ENCODE peak calls at places on chromosomes 2 and 18, in ten cellular contexts. F, V, X, P, N, A, Z, O, D and I are unnamed samples.

GRCh38 chr2:219689676-219690628 is 62.5 kb downstream of the SLC4A3 start:
- DNase-seq in V (peak), P (no peak), A (peak), F (peak), O (peak), X (peak), N (peak), Z (peak), D (peak), I (no peak)

GRCh38 chr2:120684691-120685402 is 50.8 kb upstream of the GLI2 start:
- DNase-seq in A (peak), N (peak), X (peak), F (no peak), O (no peak), P (no peak), V (no peak), Z (peak), D (peak), I (no peak)

GRCh38 chr2:150679456-150680120 is 192.1 kb upstream of the RND3 start:
- DNase-seq in N (peak), O (no peak), P (no peak), Z (no peak), V (no peak), F (no peak), X (peak), D (peak), A (no peak), I (no peak)

GRCh38 chr2:70922591-70923234 is 13.0 kb upstream of the ATP6V1B1 start:
- DNase-seq in D (no peak), V (peak), Z (no peak), O (no peak), N (no peak), F (no peak), P (no peak), X (no peak), A (no peak), I (no peak)

GRCh38 chr2:172434821-172435607 is 7.6 kb downstream of the ITGA6 start:
- DNase-seq in A (no peak), F (no peak), N (no peak), P (no peak), V (peak), D (no peak), Z (peak), O (peak), X (no peak), I (no peak)

GRCh38 chr2:29014811-29015414 is 33.8 kb downstream of the TOGARAM2 start:
- DNase-seq in F (peak), O (peak), A (peak), P (peak), V (no peak), X (peak), Z (peak), N (peak), D (peak), I (peak)

GRCh38 chr2:9757430-9758287 is 85.6 kb upstream of the TAF1B start:
- DNase-seq in O (no peak), X (peak), V (peak), Z (peak), P (no peak), N (peak), F (peak), D (no peak), A (no peak), I (no peak)

GRCh38 chr2:80715433-80715832 is 410.9 kb upstream of the LRRTM1 start:
- DNase-seq in Z (no peak), V (no peak), X (no peak), P (no peak), D (no peak), O (peak), N (no peak), F (no peak), A (no peak), I (no peak)

GRCh38 chr2:134683561-134684112 is 35.2 kb downstream of the TMEM163 start:
- DNase-seq in O (peak), D (peak), N (no peak), V (no peak), F (no peak), P (no peak), X (no peak), Z (peak), A (no peak), I (no peak)

GRCh38 chr2:8303322-8303832 is 378.5 kb upstream of the ID2 start:
- DNase-seq in O (peak), D (no peak), Z (peak), V (no peak), P (peak), F (peak), A (no peak), N (no peak), X (no peak), I (no peak)

GRCh38 chr2:186065491-186065890 is 326.9 kb downstream of the FSIP2 start:
- DNase-seq in D (no peak), O (no peak), F (no peak), P (no peak), N (no peak), X (no peak), A (no peak), V (no peak), Z (no peak), I (no peak)

GRCh38 chr18:76495435-76496199 is 575 bp upstream of the ZNF516 start:
- DNase-seq in P (no peak), X (peak), N (peak), Z (peak), V (peak), F (peak), D (peak), O (peak), A (peak), I (no peak)

GRCh38 chr2:100588071-100588786 is 25.4 kb downstream of the PDCL3 start:
- DNase-seq in N (peak), V (no peak), D (peak), F (no peak), O (peak), A (peak), X (peak), Z (peak), P (no peak), I (peak)

GRCh38 chr18:22165049-22165602 is 4.3 kb upstream of the GATA6 start:
- DNase-seq in Z (no peak), A (no peak), X (no peak), D (no peak), V (peak), N (peak), F (no peak), O (no peak), P (no peak), I (no peak)

GRCh38 chr2:230866704-230867561 is 2.2 kb downstream of the ITM2C start:
- DNase-seq in V (no peak), D (peak), Z (peak), A (peak), N (peak), P (no peak), X (peak), O (no peak), F (peak), I (no peak)

GRCh38 chr2:43331428-43331827 is 105.0 kb upstream of the ZFP36L2 start:
- DNase-seq in V (no peak), N (peak), P (no peak), Z (no peak), F (no peak), D (no peak), X (no peak), O (no peak), A (no peak), I (no peak)

GRCh38 chr2:178415979-178416378 is 35.0 kb downstream of the PRKRA start:
- DNase-seq in X (no peak), F (no peak), V (no peak), Z (no peak), P (no peak), N (no peak), O (no peak), D (no peak), A (no peak), I (no peak)

GRCh38 chr2:220660277-220661155 is 911.6 kb downstream of the EPHA4 start:
- DNase-seq in O (no peak), X (no peak), N (no peak), D (peak), Z (no peak), A (peak), F (peak), V (peak), P (no peak), I (no peak)

GRCh38 chr2:170425291-170425751 is 247.4 kb downstream of the MYO3B start:
- DNase-seq in Z (no peak), V (no peak), F (no peak), P (no peak), N (peak), A (peak), X (peak), D (peak), O (no peak), I (peak)

GRCh38 chr2:160428425-160428763 is 65.2 kb downstream of the RBMS1 start:
- DNase-seq in F (no peak), D (no peak), X (no peak), O (no peak), Z (no peak), V (no peak), P (no peak), A (no peak), N (no peak), I (no peak)
- H3K4me3 ChIP-seq in F (no peak), D (no peak), X (peak), O (no peak), Z (no peak), V (no peak), P (peak), A (no peak), N (no peak), I (no peak)

GRCh38 chr2:231924889-231925275 is 1.3 kb downstream of the NPPC start:
- DNase-seq in N (no peak), X (no peak), O (no peak), V (no peak), P (peak), D (no peak), Z (no peak), A (no peak), F (no peak), I (no peak)
- H3K4me3 ChIP-seq in N (no peak), X (peak), O (no peak), V (peak), P (peak), D (no peak), Z (no peak), A (no peak), F (no peak), I (no peak)

DNA sequence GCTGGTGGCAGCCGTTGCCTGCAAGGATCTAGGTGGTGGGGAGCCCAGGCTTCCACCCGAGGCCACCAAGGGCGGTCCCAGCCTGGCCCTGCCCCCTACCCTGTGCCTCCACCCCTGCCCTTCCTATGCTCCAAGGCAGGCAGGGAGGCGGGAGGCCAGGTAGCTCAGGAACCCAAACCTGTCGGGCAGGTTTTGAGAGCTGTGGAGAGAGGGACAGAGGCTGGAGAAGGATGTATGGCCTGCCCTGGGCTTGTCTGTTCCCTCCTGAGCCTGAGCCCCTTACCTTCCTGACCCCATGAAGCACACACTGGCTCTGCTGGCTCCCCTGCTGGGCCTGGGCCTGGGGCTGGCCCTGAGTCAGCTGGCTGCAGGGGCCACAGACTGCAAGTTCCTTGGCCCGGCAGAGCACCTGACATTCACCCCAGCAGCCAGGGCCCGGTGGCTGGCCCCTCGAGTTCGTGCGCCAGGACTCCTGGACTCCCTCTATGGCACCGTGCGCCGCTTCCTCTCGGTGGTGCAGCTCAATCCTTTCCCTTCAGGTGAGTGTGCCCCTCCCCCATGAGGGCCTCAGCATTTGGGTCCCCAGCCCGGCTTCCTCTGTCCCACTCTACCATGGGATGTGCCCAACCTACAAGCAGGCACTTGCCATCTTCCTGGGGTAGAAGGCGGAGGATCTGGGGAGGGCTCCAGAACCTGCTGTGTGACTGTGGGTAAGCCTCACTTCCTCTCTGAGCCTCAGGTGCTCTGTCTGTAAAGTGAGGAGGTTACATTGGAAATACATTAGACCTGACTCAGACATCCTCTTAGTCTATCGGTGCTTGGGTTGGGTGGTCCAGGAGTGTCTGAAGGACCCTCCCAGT is at the start of gene PROM2:
- DNase-seq in P (peak), D (no peak), O (no peak), F (peak), X (no peak), Z (no peak), A (no peak), V (peak), N (no peak), I (no peak)
- H3K4me3 ChIP-seq in P (peak), D (no peak), O (no peak), F (no peak), X (no peak), Z (no peak), A (no peak), V (peak), N (no peak), I (no peak)

DNA sequence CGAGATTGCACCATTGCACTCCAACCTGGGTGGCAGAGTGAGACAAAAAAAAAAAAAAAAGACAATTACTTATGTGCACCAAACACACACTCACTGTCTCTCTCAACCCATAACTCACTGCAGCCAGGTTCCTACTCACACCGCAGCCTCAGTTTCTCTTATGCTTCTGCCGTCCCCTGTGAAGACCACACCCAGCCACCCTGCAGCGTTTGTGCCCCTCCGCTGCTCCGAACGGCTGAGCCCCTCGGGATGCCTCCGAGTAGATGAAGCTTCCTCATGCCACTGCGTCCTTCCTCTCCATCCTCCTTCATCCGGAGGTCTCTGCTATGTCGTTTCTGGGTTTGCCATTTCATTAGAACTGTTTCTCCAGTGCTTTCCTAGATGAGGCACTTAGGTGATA is 160.1 kb downstream of the TWIST2 start:
- DNase-seq in O (no peak), N (no peak), A (no peak), P (no peak), F (no peak), D (no peak), X (no peak), V (no peak), Z (no peak), I (no peak)
- H3K4me3 ChIP-seq in O (no peak), N (no peak), A (no peak), P (no peak), F (no peak), D (no peak), X (no peak), V (no peak), Z (no peak), I (no peak)

DNA sequence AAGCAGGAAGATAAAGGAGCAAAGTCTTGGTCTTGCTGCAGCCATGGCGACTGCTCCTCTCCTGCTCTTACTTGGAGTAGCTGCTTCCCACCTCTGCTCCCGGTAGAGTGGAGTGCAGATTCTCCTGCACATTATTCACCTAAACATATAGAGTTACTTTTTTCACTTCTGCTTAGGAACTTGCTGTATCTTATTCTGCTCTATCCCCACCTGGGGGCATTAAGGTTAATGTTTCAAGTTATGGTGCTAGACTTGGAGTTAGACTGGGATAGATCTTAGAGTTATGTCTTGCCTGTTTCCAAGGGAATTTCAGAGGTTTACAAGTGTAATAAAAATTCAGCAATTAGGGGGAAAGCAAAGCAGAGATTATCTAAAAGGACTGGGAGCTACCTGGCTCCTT is 144.2 kb downstream of the SETBP1 start:
- DNase-seq in Z (no peak), D (no peak), O (no peak), V (no peak), N (no peak), P (no peak), A (no peak), F (no peak), X (no peak), I (no peak)
- H3K4me3 ChIP-seq in Z (no peak), D (no peak), O (no peak), V (no peak), N (no peak), P (no peak), A (no peak), F (no peak), X (no peak), I (no peak)